ENCODE peak calls at places on chromosomes 12 and 14, in four cellular contexts. V is SK-N-SH, Z is transverse colon, R is stomach. S is an unnamed sample.

GRCh38 chr14:76993743-76994142 is 34.8 kb downstream of the IRF2BPL start:
- DNase-seq in R (no peak), Z (no peak), V (peak; percentile 76), S (no peak)

GRCh38 chr14:34340226-34340625 is 121.8 kb downstream of the SPTSSA start:
- DNase-seq in Z (no peak), V (no peak), R (no peak), S (no peak)

GRCh38 chr14:102187583-102188001 is 47.9 kb downstream of the WDR20 start:
- DNase-seq in R (no peak), V (no peak), Z (no peak), S (no peak)

GRCh38 chr12:104025771-104026170 is 24.2 kb downstream of the GLT8D2 start:
- DNase-seq in Z (no peak), V (no peak), R (no peak), S (no peak)

GRCh38 chr14:72793154-72793725 is 100.7 kb downstream of the DPF3 start:
- DNase-seq in Z (no peak), V (no peak), R (no peak), S (no peak)

GRCh38 chr12:52243264-52243773 is 10.3 kb downstream of the KRT7 start:
- DNase-seq in Z (no peak), V (peak; percentile 17), R (no peak), S (no peak)

GRCh38 chr12:55715833-55716581 is at the start of gene BLOC1S1:
- DNase-seq in R (peak; percentile 96), Z (peak; percentile 96), V (peak; percentile 96), S (no peak)

GRCh38 chr12:116558280-116559079 is 701 bp upstream of the MAP1LC3B2 start:
- DNase-seq in V (no peak), R (no peak), Z (no peak), S (no peak)

GRCh38 chr12:16583991-16584745 is 21.8 kb downstream of the LMO3 start:
- DNase-seq in Z (no peak), V (no peak), R (no peak), S (no peak)

GRCh38 chr14:84087986-84088531 is 1441.9 kb upstream of the FLRT2 start:
- DNase-seq in R (no peak), V (no peak), Z (no peak), S (no peak)

GRCh38 chr12:3098436-3098835 is 21.3 kb downstream of the TSPAN9 start:
- DNase-seq in Z (no peak), V (no peak), R (no peak), S (no peak)

GRCh38 chr12:114626-115211 is 48.2 kb downstream of the IQSEC3 start:
- DNase-seq in Z (no peak), R (no peak), V (no peak), S (no peak)

GRCh38 chr14:102927878-102928411 is 5.5 kb downstream of the AMN start:
- DNase-seq in V (no peak), R (no peak), Z (peak; percentile 54), S (no peak)

GRCh38 chr12:3532931-3533702 is 42.1 kb downstream of the PRMT8 start:
- DNase-seq in Z (no peak), R (no peak), V (no peak), S (peak; percentile 65)

GRCh38 chr14:60981626-60982455 is 796 bp downstream of the SLC38A6 start:
- DNase-seq in R (no peak), V (peak; percentile 11), Z (no peak), S (no peak)

GRCh38 chr12:132465269-132466190 is 24.4 kb upstream of the FBRSL1 start:
- DNase-seq in V (no peak), R (no peak), Z (no peak), S (no peak)

GRCh38 chr14:101962503-101962874 is 1.9 kb upstream of the DYNC1H1 start:
- DNase-seq in R (peak; percentile 74), Z (peak; percentile 64), V (peak; percentile 73), S (no peak)

GRCh38 chr14:89198544-89199329 is 218.3 kb downstream of the FOXN3 start:
- DNase-seq in R (peak; percentile 56), Z (no peak), V (no peak), S (no peak)

GRCh38 chr14:50944647-50945413 is 547 bp upstream of the PYGL start:
- DNase-seq in R (peak; percentile 50), Z (peak; percentile 63), V (no peak), S (no peak)
- H3K27ac ChIP-seq in R (peak overlapping the region; percentile 89), Z (peak overlapping the region; percentile 89), V (peak overlapping the region; percentile 16), S (peak overlapping the region; percentile 90)

GRCh38 chr12:120100630-120101029 is 15.9 kb downstream of the RAB35 start:
- DNase-seq in Z (peak; percentile 46), V (peak; percentile 86), R (peak; percentile 76), S (no peak)
- H3K36me3 ChIP-seq in Z (no peaks in the 10 kb centered on the region), V (peaks cover 57% of the 10 kb centered on the region), R (peaks cover 93% of the 10 kb centered on the region), S (peaks cover 57% of the 10 kb centered on the region)

DNA sequence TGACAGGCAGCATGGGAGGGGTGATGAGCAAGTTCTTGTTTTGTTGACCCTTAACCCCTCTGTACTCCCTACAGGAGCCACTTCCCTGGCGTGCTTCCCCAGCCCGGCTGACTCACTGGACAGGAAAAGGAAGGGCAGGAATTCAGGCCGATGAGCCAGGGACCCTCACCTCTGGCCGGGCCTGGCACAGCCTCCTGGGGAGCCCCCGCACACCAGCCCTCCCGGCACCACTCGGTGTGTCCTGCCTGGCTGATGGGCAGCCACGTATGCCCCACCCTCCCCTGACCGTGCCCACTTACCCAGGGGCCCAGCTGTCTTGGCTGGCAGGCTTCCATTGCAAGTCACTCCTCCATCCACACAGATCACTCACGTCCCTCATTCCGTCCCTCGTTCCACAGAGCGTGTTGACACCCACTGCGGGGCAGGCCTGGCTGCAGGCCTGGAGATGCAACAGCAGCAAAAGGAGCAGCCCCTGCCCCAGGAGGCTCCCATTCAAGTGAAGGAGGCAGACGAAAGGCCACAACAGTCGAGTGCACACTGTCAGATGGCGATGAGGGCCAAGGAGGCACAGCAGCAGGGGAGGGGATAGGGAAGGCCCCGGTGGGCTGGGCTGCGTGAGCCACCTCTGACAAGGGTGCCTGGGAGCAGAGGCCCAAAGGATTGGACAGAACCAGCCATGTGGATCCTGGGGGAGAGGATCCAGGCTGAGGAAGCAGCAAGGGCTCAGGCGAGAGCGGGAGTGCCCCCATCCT is 19.7 kb upstream of the CD9 start:
- DNase-seq in Z (no peak), V (no peak), R (peak; percentile 57), S (no peak)
- TF ChIP-seq POLR2AphosphoS5 in Z (no peak), V (no peak), R (peak; percentile 60), S (peak; percentile 68)

GRCh38 chr14:99777956-99778355 is 15.3 kb upstream of the EML1 start:
- DNase-seq in R (no peak), Z (no peak), V (no peak), S (no peak)
- H3K27ac ChIP-seq in R (no peak overlapping the region), Z (no peak overlapping the region), V (no peak overlapping the region), S (no peak overlapping the region)

GRCh38 chr14:70789361-70789760 is 20.0 kb downstream of the MAP3K9 start:
- DNase-seq in V (no peak), R (no peak), Z (no peak), S (no peak)
- H3K36me3 ChIP-seq in V (peaks cover 9% of the 10 kb centered on the region), R (peaks cover 6% of the 10 kb centered on the region), Z (no peaks in the 10 kb centered on the region), S (no peaks in the 10 kb centered on the region)

DNA sequence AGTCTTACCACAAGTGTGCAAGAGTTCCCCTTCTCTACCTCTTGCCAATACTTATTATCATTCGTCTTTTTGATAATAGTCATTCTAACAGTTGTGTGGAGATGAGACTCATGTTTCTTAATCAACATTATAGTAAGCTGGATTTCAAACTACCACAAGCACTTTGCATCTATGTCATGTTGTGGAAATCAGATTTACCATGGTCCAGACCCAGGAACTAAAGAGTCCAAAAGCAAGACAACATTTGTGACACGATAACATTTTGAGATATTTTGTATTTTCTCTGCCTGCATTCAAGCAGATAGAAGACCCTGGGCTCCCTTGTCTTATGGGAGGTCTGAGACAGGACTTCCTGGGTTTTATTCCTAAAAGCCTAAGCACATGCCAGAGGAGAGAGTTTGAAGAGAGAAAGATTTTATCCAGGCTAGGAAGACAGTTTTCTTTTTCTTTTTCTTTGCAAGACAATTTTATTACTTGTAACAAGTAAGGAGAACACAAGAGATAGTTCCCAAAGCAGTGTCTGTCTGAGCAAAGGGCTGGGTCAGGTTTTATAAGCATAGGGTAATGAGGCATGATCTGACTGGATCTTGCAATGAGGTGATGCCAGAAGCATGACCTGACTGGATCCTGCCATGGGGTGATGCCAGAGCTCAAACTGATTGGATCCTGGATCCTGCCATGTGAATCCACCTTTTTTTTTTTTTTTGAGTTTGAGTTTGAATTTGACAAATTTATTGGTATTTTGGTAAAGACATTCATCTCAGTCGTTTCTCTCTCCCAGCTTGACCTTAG is 180.5 kb upstream of the HMGA2 start:
- DNase-seq in Z (no peak), R (no peak), V (no peak), S (no peak)
- TF ChIP-seq POLR2AphosphoS5 in Z (no peak), R (no peak), V (peak; percentile 77), S (no peak)

GRCh38 chr12:122878780-122879612 is 16.9 kb downstream of the VPS37B start:
- DNase-seq in R (peak; percentile 24), Z (no peak), V (no peak), S (no peak)
- H3K27ac ChIP-seq in R (peak overlapping the region; percentile 34), Z (no peak overlapping the region), V (no peak overlapping the region), S (peak overlapping the region; percentile 31)

DNA sequence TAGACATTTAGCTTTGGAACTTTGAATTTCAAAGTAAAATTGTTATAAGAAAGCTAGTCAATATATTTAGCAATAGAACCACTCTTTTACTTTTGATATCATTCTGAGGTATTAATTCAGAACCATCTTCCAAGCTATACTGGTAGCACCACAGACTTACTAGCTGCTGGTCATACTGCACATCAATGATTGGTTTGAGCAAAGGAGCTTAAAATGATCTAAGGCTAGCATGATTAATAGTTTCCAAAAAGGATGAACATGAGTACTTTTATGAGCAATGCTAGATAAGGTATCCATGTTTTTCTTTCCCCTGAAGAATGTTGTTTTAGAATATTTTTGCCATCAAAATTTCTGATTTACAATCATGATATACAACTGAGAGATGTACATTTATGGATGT is 17.2 kb downstream of the CNIH1 start:
- DNase-seq in R (no peak), V (no peak), Z (no peak), S (no peak)
- H3K36me3 ChIP-seq in R (peaks cover 39% of the 10 kb centered on the region), V (peaks cover 51% of the 10 kb centered on the region), Z (no peaks in the 10 kb centered on the region), S (no peaks in the 10 kb centered on the region)

DNA sequence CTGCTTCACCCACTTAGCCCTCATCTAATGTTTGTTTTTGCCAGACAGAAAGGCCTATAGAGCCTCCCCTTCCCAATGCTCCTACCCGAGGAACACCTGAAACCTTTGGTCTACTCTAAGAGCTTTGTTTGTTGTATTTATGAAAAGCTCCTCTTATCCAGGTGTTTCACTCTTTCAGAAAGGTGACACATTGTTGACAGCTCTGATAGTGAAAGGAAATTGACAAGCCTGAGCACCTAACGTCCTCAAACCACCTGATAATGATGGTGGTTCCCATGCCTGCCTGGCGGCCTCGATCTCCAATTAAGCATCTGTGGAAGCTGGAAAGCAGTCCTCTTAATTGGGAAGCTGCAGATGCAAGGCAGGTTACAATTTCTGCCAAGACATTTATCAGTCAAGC is 288.4 kb downstream of the PDZRN4 start:
- DNase-seq in R (no peak), V (no peak), Z (no peak), S (no peak)
- TF ChIP-seq POLR2AphosphoS5 in R (no peak), V (no peak), Z (no peak), S (no peak)

GRCh38 chr12:29220632-29221336 is 71.7 kb downstream of the FAR2 start:
- DNase-seq in V (no peak), Z (no peak), R (no peak), S (no peak)
- H3K27ac ChIP-seq in V (no peak overlapping the region), Z (no peak overlapping the region), R (no peak overlapping the region), S (no peak overlapping the region)